ENCODE peak calls at places on chromosomes 5 and 9, in eight cellular contexts. M is mesendoderm; U is activated CD8-positive, alpha-beta memory T cell treated with anti-CD3 and anti-CD28 coated beads, Interleukin-2, amount 50 U/mL, for 48 hours; G is left colon; R is naive B cell; W is tibial artery; K is iris pigment epithelial cell; O is endothelial cell. L is an unnamed sample.

GRCh38 chr9:127518091-127518856 is 67.0 kb downstream of the LRSAM1 start:
- DNase-seq in R (no peak), M (no peak), W (no peak), U (no peak), O (no peak), G (no peak), K (no peak), L (no peak)

GRCh38 chr9:121861501-121862180 is 210.2 kb downstream of the DAB2IP start:
- DNase-seq in O (peak), W (no peak), K (no peak), U (no peak), G (peak), M (peak), R (no peak), L (no peak)

GRCh38 chr9:72597181-72597517 is 75.7 kb downstream of the TMC1 start:
- DNase-seq in R (no peak), K (no peak), U (no peak), M (peak), O (no peak), G (no peak), W (no peak), L (no peak)

GRCh38 chr9:70466976-70467551 is 52.6 kb upstream of the KLF9 start:
- DNase-seq in K (peak), O (no peak), W (no peak), R (no peak), M (no peak), U (peak), G (no peak), L (no peak)

GRCh38 chr5:57621624-57622023 is 139.0 kb upstream of the ACTBL2 start:
- DNase-seq in U (no peak), O (no peak), W (no peak), K (no peak), G (no peak), M (no peak), R (no peak), L (no peak)

GRCh38 chr5:152505442-152506042 is 100.5 kb upstream of the NMUR2 start:
- DNase-seq in O (peak), U (peak), R (no peak), M (peak), W (peak), K (peak), G (peak), L (peak)

GRCh38 chr5:141050622-141051525 is at the start of gene PCDHB1:
- DNase-seq in M (peak), K (no peak), O (no peak), G (no peak), R (no peak), U (no peak), W (no peak), L (no peak)

GRCh38 chr5:171633776-171634470 is 151.7 kb upstream of the SMIM23 start:
- DNase-seq in R (peak), K (no peak), G (no peak), U (no peak), M (no peak), O (no peak), W (no peak), L (peak)

GRCh38 chr5:54645888-54646284 is 128.3 kb downstream of the SNX18 start:
- DNase-seq in G (no peak), R (no peak), W (no peak), O (no peak), U (no peak), M (no peak), K (peak), L (no peak)

GRCh38 chr9:6218099-6218502 is 2.5 kb downstream of the IL33 start:
- DNase-seq in W (no peak), K (peak), R (no peak), M (peak), G (no peak), U (no peak), O (no peak), L (no peak)

GRCh38 chr9:124595743-124596142 is 88.5 kb upstream of the NR5A1 start:
- DNase-seq in K (no peak), U (no peak), O (no peak), M (peak), G (no peak), R (no peak), W (no peak), L (no peak)

GRCh38 chr9:27548055-27548741 is 18.6 kb upstream of the MOB3B start:
- DNase-seq in R (peak), W (no peak), K (peak), O (no peak), G (no peak), U (no peak), M (peak), L (no peak)

GRCh38 chr5:31235381-31235780 is 41.9 kb downstream of the CDH6 start:
- DNase-seq in G (no peak), K (peak), R (no peak), O (no peak), U (no peak), M (no peak), W (no peak), L (no peak)

GRCh38 chr9:112409758-112410157 is 29.9 kb downstream of the HSDL2 start:
- DNase-seq in W (no peak), K (no peak), G (no peak), U (no peak), R (no peak), O (no peak), M (no peak), L (no peak)

GRCh38 chr9:23542927-23543326 is 283.1 kb downstream of the ELAVL2 start:
- DNase-seq in O (no peak), U (no peak), W (no peak), R (no peak), K (no peak), G (no peak), M (no peak), L (no peak)

GRCh38 chr9:132235125-132235524 is 73.3 kb downstream of the NTNG2 start:
- DNase-seq in U (no peak), O (no peak), K (no peak), G (no peak), M (no peak), R (no peak), W (no peak), L (no peak)

GRCh38 chr9:36018755-36019720 is 17.7 kb upstream of the RECK start:
- DNase-seq in U (no peak), G (no peak), R (no peak), K (no peak), M (no peak), O (no peak), W (no peak), L (no peak)

GRCh38 chr9:133484671-133485437 is 6.0 kb upstream of the SLC2A6 start:
- DNase-seq in W (no peak), R (no peak), U (no peak), G (no peak), M (no peak), O (no peak), K (no peak), L (no peak)

GRCh38 chr5:158840193-158840592 is 259.5 kb downstream of the EBF1 start:
- DNase-seq in M (no peak), R (no peak), U (no peak), W (no peak), K (no peak), G (no peak), O (no peak), L (no peak)

GRCh38 chr9:69898714-69899209 is 78.1 kb downstream of the CFAP95 start:
- DNase-seq in O (no peak), R (no peak), M (no peak), G (no peak), K (peak), U (no peak), W (no peak), L (no peak)

GRCh38 chr5:58183078-58183885 is 276.6 kb downstream of the PLK2 start:
- DNase-seq in R (no peak), O (no peak), M (no peak), G (no peak), K (no peak), W (no peak), U (no peak), L (no peak)

GRCh38 chr5:2155556-2155955 is 272.8 kb upstream of the IRX4 start:
- DNase-seq in U (no peak), W (no peak), R (no peak), M (no peak), G (no peak), O (no peak), K (no peak), L (no peak)

GRCh38 chr5:117880932-117881331 is 1107.4 kb downstream of the DTWD2 start:
- DNase-seq in U (no peak), K (no peak), R (no peak), G (no peak), O (no peak), W (no peak), M (no peak), L (no peak)

GRCh38 chr5:127027539-127027938 is 2.8 kb downstream of the MARCHF3 start:
- DNase-seq in O (no peak), K (no peak), W (no peak), M (no peak), R (no peak), G (no peak), U (no peak), L (no peak)

GRCh38 chr5:2136728-2137333 is 254.1 kb upstream of the IRX4 start:
- DNase-seq in U (no peak), W (no peak), K (no peak), M (no peak), O (no peak), G (no peak), R (no peak), L (no peak)

GRCh38 chr9:68507098-68507795 is 33.4 kb downstream of the TMEM252 start:
- DNase-seq in G (no peak), R (peak), M (peak), U (no peak), W (no peak), K (peak), O (no peak), L (peak)

GRCh38 chr9:72292184-72292787 is 72.7 kb downstream of the ZFAND5 start:
- DNase-seq in O (no peak), W (no peak), R (peak), M (no peak), U (no peak), K (peak), G (no peak), L (no peak)

L was measured in germinal center.